ENCODE peak calls at places on chromosome 12, in six cellular contexts. One of them, this sample, is unnamed. For H3K27me3, the result is how much of the 10 kb centered on the place peaks cover.

GRCh38 chr12:18079541-18080230 is 10.3 kb downstream of the RERGL start:
- DNase-seq in heart right ventricle: no peak
- DNase-seq in stomach: no peak
- DNase-seq in H1: no peak
- DNase-seq in CD8-positive, alpha-beta T cell: no peak
- DNase-seq in upper lobe of left lung: no peak
- DNase-seq in this sample: no peak

GRCh38 chr12:20369164-20370000 is 1.0 kb downstream of the PDE3A start:
- DNase-seq in H1: peak
- DNase-seq in CD8-positive, alpha-beta T cell: no peak
- DNase-seq in upper lobe of left lung: peak
- DNase-seq in stomach: peak
- DNase-seq in heart right ventricle: peak
- DNase-seq in this sample: peak

GRCh38 chr12:74415633-74416032 is 122.0 kb upstream of the ATXN7L3B start:
- DNase-seq in upper lobe of left lung: no peak
- DNase-seq in CD8-positive, alpha-beta T cell: no peak
- DNase-seq in H1: no peak
- DNase-seq in heart right ventricle: no peak
- DNase-seq in stomach: no peak
- DNase-seq in this sample: no peak

GRCh38 chr12:94469522-94469921 is 9.9 kb upstream of the CEP83 start:
- DNase-seq in heart right ventricle: no peak
- DNase-seq in CD8-positive, alpha-beta T cell: no peak
- DNase-seq in stomach: no peak
- DNase-seq in upper lobe of left lung: no peak
- DNase-seq in H1: no peak
- DNase-seq in this sample: no peak

GRCh38 chr12:98939350-98939749 is 294.3 kb downstream of the APAF1 start:
- DNase-seq in H1: no peak
- DNase-seq in heart right ventricle: no peak
- DNase-seq in CD8-positive, alpha-beta T cell: no peak
- DNase-seq in stomach: no peak
- DNase-seq in upper lobe of left lung: no peak
- DNase-seq in this sample: no peak

GRCh38 chr12:124441443-124442190 is 125.8 kb downstream of the NCOR2 start:
- DNase-seq in heart right ventricle: no peak
- DNase-seq in H1: no peak
- DNase-seq in CD8-positive, alpha-beta T cell: no peak
- DNase-seq in stomach: no peak
- DNase-seq in upper lobe of left lung: no peak
- DNase-seq in this sample: no peak

GRCh38 chr12:93430280-93430679 is 11.5 kb downstream of the UBE2N start:
- DNase-seq in CD8-positive, alpha-beta T cell: no peak
- DNase-seq in upper lobe of left lung: no peak
- DNase-seq in H1: no peak
- DNase-seq in heart right ventricle: no peak
- DNase-seq in stomach: no peak
- DNase-seq in this sample: no peak

GRCh38 chr12:111438501-111438900 is 32.8 kb downstream of the SH2B3 start:
- DNase-seq in H1: no peak
- DNase-seq in stomach: peak
- DNase-seq in upper lobe of left lung: peak
- DNase-seq in CD8-positive, alpha-beta T cell: peak
- DNase-seq in heart right ventricle: peak
- DNase-seq in this sample: no peak

GRCh38 chr12:29889737-29890136 is 106.0 kb upstream of the TMTC1 start:
- DNase-seq in stomach: peak
- DNase-seq in upper lobe of left lung: no peak
- DNase-seq in H1: peak
- DNase-seq in CD8-positive, alpha-beta T cell: no peak
- DNase-seq in heart right ventricle: no peak
- DNase-seq in this sample: no peak

GRCh38 chr12:8699714-8700113 is 1.9 kb downstream of the RIMKLB start:
- DNase-seq in upper lobe of left lung: no peak
- DNase-seq in H1: no peak
- DNase-seq in CD8-positive, alpha-beta T cell: no peak
- DNase-seq in stomach: no peak
- DNase-seq in heart right ventricle: no peak
- DNase-seq in this sample: no peak

GRCh38 chr12:113470871-113471618 is 626 bp downstream of the LHX5 start:
- DNase-seq in heart right ventricle: no peak
- DNase-seq in stomach: no peak
- DNase-seq in H1: peak
- DNase-seq in CD8-positive, alpha-beta T cell: no peak
- DNase-seq in upper lobe of left lung: peak
- DNase-seq in this sample: no peak

GRCh38 chr12:52540531-52540930 is 12.4 kb downstream of the KRT71 start:
- DNase-seq in stomach: no peak
- DNase-seq in CD8-positive, alpha-beta T cell: no peak
- DNase-seq in upper lobe of left lung: no peak
- DNase-seq in heart right ventricle: no peak
- DNase-seq in H1: no peak
- DNase-seq in this sample: no peak

GRCh38 chr12:45200497-45201043 is 15.3 kb upstream of the ANO6 start:
- DNase-seq in heart right ventricle: no peak
- DNase-seq in stomach: no peak
- DNase-seq in CD8-positive, alpha-beta T cell: no peak
- DNase-seq in H1: no peak
- DNase-seq in upper lobe of left lung: peak
- DNase-seq in this sample: no peak

GRCh38 chr12:103855036-103855712 is 14.1 kb upstream of the NT5DC3 start:
- DNase-seq in stomach: no peak
- DNase-seq in CD8-positive, alpha-beta T cell: no peak
- DNase-seq in H1: no peak
- DNase-seq in heart right ventricle: no peak
- DNase-seq in upper lobe of left lung: no peak
- DNase-seq in this sample: no peak

GRCh38 chr12:116033765-116034164 is 243.7 kb downstream of the MED13L start:
- DNase-seq in H1: no peak
- DNase-seq in CD8-positive, alpha-beta T cell: no peak
- DNase-seq in upper lobe of left lung: no peak
- DNase-seq in heart right ventricle: no peak
- DNase-seq in stomach: no peak
- DNase-seq in this sample: no peak

GRCh38 chr12:25997401-25997973 is 39.0 kb downstream of the RASSF8 start:
- DNase-seq in stomach: no peak
- DNase-seq in CD8-positive, alpha-beta T cell: no peak
- DNase-seq in H1: no peak
- DNase-seq in upper lobe of left lung: no peak
- DNase-seq in heart right ventricle: no peak
- DNase-seq in this sample: no peak

GRCh38 chr12:69055280-69055679 is 122.3 kb upstream of the CPM start:
- DNase-seq in CD8-positive, alpha-beta T cell: no peak
- DNase-seq in heart right ventricle: no peak
- DNase-seq in upper lobe of left lung: no peak
- DNase-seq in H1: no peak
- DNase-seq in stomach: no peak
- DNase-seq in this sample: no peak

GRCh38 chr12:52896190-52897100 is 8.4 kb downstream of the KRT8 start:
- DNase-seq in CD8-positive, alpha-beta T cell: no peak
- DNase-seq in heart right ventricle: no peak
- DNase-seq in H1: no peak
- DNase-seq in upper lobe of left lung: no peak
- DNase-seq in stomach: no peak
- DNase-seq in this sample: no peak

GRCh38 chr12:96501139-96501741 is 11.9 kb downstream of the CFAP54 start:
- DNase-seq in heart right ventricle: peak
- DNase-seq in H1: no peak
- DNase-seq in CD8-positive, alpha-beta T cell: peak
- DNase-seq in stomach: peak
- DNase-seq in upper lobe of left lung: no peak
- DNase-seq in this sample: peak

GRCh38 chr12:101127521-101128219 is 82.4 kb downstream of the SLC5A8 start:
- DNase-seq in heart right ventricle: no peak
- DNase-seq in upper lobe of left lung: peak
- DNase-seq in H1: no peak
- DNase-seq in CD8-positive, alpha-beta T cell: no peak
- DNase-seq in stomach: no peak
- DNase-seq in this sample: no peak

GRCh38 chr12:123267991-123268843 is 3.4 kb downstream of the CDK2AP1 start:
- DNase-seq in stomach: no peak
- DNase-seq in heart right ventricle: peak
- DNase-seq in CD8-positive, alpha-beta T cell: no peak
- DNase-seq in H1: no peak
- DNase-seq in upper lobe of left lung: peak
- DNase-seq in this sample: no peak

GRCh38 chr12:57590892-57591566 is at the start of gene PIP4K2C:
- DNase-seq in CD8-positive, alpha-beta T cell: peak
- DNase-seq in stomach: peak
- DNase-seq in heart right ventricle: peak
- DNase-seq in H1: peak
- DNase-seq in upper lobe of left lung: peak
- DNase-seq in this sample: peak

GRCh38 chr12:29241821-29242591 is 92.9 kb downstream of the FAR2 start:
- DNase-seq in CD8-positive, alpha-beta T cell: no peak
- DNase-seq in heart right ventricle: no peak
- DNase-seq in stomach: peak
- DNase-seq in upper lobe of left lung: no peak
- DNase-seq in H1: no peak
- DNase-seq in this sample: peak

GRCh38 chr12:12442548-12443071 is 85.7 kb downstream of the BORCS5 start:
- DNase-seq in CD8-positive, alpha-beta T cell: no peak
- DNase-seq in H1: no peak
- DNase-seq in stomach: no peak
- DNase-seq in upper lobe of left lung: no peak
- DNase-seq in heart right ventricle: no peak
- DNase-seq in this sample: no peak

GRCh38 chr12:15050664-15051063 is 77.8 kb downstream of the PDE6H start:
- DNase-seq in heart right ventricle: no peak
- DNase-seq in stomach: no peak
- DNase-seq in CD8-positive, alpha-beta T cell: no peak
- DNase-seq in H1: no peak
- DNase-seq in upper lobe of left lung: no peak
- DNase-seq in this sample: no peak

GRCh38 chr12:4540633-4541032 is 1.9 kb downstream of the RAD51AP1 start:
- DNase-seq in stomach: no peak
- DNase-seq in heart right ventricle: no peak
- DNase-seq in upper lobe of left lung: no peak
- DNase-seq in CD8-positive, alpha-beta T cell: no peak
- DNase-seq in H1: no peak
- DNase-seq in this sample: no peak

GRCh38 chr12:98750511-98750910 is 105.4 kb downstream of the APAF1 start:
- DNase-seq in heart right ventricle: no peak
- DNase-seq in CD8-positive, alpha-beta T cell: no peak
- DNase-seq in H1: no peak
- DNase-seq in upper lobe of left lung: no peak
- DNase-seq in stomach: no peak
- DNase-seq in this sample: no peak

DNA sequence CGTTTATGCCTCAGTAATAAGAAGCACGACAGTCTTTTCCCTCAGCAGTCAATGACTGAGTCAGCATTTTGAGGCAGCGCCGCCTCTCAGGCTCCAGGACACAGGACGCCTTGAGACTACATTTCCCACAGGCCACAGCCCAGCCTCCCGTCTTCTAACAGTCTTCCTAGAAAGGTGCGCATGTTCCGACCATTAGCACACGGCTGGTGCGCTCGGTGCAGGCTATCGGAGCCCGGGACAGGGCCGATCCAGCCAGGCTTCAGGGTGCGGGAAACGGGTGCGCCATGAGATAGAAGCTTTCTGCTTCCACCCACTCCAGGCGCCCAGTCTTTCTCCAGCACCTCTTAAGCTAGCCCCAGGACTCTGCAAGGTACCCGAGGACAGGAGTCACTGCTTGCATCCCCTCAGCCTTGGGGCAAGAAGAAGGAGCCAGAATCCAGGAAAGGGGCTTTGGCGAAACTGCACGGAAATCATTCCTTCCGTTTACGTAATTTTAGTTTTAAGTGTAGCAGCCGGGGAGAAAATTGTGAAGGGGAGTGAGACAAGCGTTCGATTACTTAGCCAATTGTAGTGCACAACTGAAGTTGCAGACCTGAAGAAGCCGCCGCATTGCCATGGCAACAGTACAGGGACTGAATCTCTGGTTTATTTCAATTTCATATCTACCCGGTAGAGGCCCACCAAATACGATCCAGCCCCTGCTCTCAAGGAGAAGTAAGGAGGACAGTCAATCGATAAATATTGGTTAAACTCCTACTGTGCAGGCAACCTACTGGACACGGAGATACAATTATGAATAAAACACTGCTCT is 53.9 kb downstream of the ZNF641 start:
- DNase-seq in stomach: peak
- DNase-seq in upper lobe of left lung: peak
- DNase-seq in CD8-positive, alpha-beta T cell: peak
- DNase-seq in H1: peak
- DNase-seq in heart right ventricle: peak
- DNase-seq in this sample: peak
- H3K4me3 ChIP-seq in stomach: peak
- H3K4me3 ChIP-seq in upper lobe of left lung: no peak
- H3K4me3 ChIP-seq in CD8-positive, alpha-beta T cell: peak
- H3K4me3 ChIP-seq in H1: peak
- H3K4me3 ChIP-seq in heart right ventricle: peak
- H3K4me3 ChIP-seq in this sample: no peak

GRCh38 chr12:9730591-9730990 is 2.3 kb downstream of the CLECL1 start:
- DNase-seq in heart right ventricle: no peak
- DNase-seq in stomach: no peak
- DNase-seq in upper lobe of left lung: no peak
- DNase-seq in CD8-positive, alpha-beta T cell: no peak
- DNase-seq in H1: no peak
- DNase-seq in this sample: no peak

GRCh38 chr12:9731393-9731792 is 1.5 kb downstream of the CLECL1 start:
- DNase-seq in upper lobe of left lung: no peak
- DNase-seq in H1: no peak
- DNase-seq in stomach: no peak
- DNase-seq in CD8-positive, alpha-beta T cell: no peak
- DNase-seq in heart right ventricle: no peak
- DNase-seq in this sample: no peak

GRCh38 chr12:9731797-9732196 is 1.1 kb downstream of the CLECL1 start:
- DNase-seq in heart right ventricle: no peak
- DNase-seq in H1: no peak
- DNase-seq in upper lobe of left lung: no peak
- DNase-seq in stomach: no peak
- DNase-seq in CD8-positive, alpha-beta T cell: no peak
- DNase-seq in this sample: no peak

GRCh38 chr12:9735601-9736000 is 2.7 kb upstream of the CLECL1 start:
- DNase-seq in heart right ventricle: no peak
- DNase-seq in stomach: no peak
- DNase-seq in H1: no peak
- DNase-seq in upper lobe of left lung: no peak
- DNase-seq in CD8-positive, alpha-beta T cell: no peak
- DNase-seq in this sample: no peak

GRCh38 chr12:9732966-9733461 is at the start of gene CLECL1:
- DNase-seq in CD8-positive, alpha-beta T cell: no peak
- DNase-seq in stomach: no peak
- DNase-seq in heart right ventricle: no peak
- DNase-seq in upper lobe of left lung: no peak
- DNase-seq in H1: no peak
- DNase-seq in this sample: no peak
- H3K27me3 ChIP-seq in CD8-positive, alpha-beta T cell: under half
- H3K27me3 ChIP-seq in stomach: under half
- H3K27me3 ChIP-seq in heart right ventricle: under half
- H3K27me3 ChIP-seq in upper lobe of left lung: under half
- H3K27me3 ChIP-seq in H1: under half
- H3K27me3 ChIP-seq in this sample: under half

GRCh38 chr12:49225551-49226166 is 36.8 kb upstream of the TUBA1A start:
- DNase-seq in H1: no peak
- DNase-seq in CD8-positive, alpha-beta T cell: no peak
- DNase-seq in stomach: no peak
- DNase-seq in upper lobe of left lung: peak
- DNase-seq in heart right ventricle: no peak
- DNase-seq in this sample: no peak
- TF ChIP-seq CTCF in H1: peak
- TF ChIP-seq CTCF in CD8-positive, alpha-beta T cell: no peak
- TF ChIP-seq CTCF in stomach: no peak
- TF ChIP-seq CTCF in upper lobe of left lung: no peak
- TF ChIP-seq CTCF in heart right ventricle: peak
- TF ChIP-seq CTCF in this sample: no peak

GRCh38 chr12:7628401-7628961 is 37.2 kb downstream of the APOBEC1 start:
- DNase-seq in upper lobe of left lung: peak
- DNase-seq in heart right ventricle: no peak
- DNase-seq in H1: no peak
- DNase-seq in stomach: no peak
- DNase-seq in CD8-positive, alpha-beta T cell: no peak
- DNase-seq in this sample: no peak
- H3K4me3 ChIP-seq in upper lobe of left lung: no peak
- H3K4me3 ChIP-seq in heart right ventricle: no peak
- H3K4me3 ChIP-seq in H1: peak
- H3K4me3 ChIP-seq in stomach: no peak
- H3K4me3 ChIP-seq in CD8-positive, alpha-beta T cell: no peak
- H3K4me3 ChIP-seq in this sample: no peak

This sample was measured in GM06990.